ENCODE peak calls at places on chromosomes 16 and 17, in five cellular contexts. One of them, this sample, is unnamed.

GRCh38 chr17:78974635-78975591 is 4.8 kb downstream of the LGALS3BP start:
- DNase-seq in heart left ventricle: peak
- DNase-seq in tibial nerve: peak
- DNase-seq in prostate gland: peak
- DNase-seq in A549: no peak
- DNase-seq in this sample: peak

GRCh38 chr17:8608001-8608400 is 22.5 kb downstream of the MYH10 start:
- DNase-seq in A549: no peak
- DNase-seq in prostate gland: no peak
- DNase-seq in tibial nerve: no peak
- DNase-seq in heart left ventricle: no peak
- DNase-seq in this sample: no peak

GRCh38 chr17:49603238-49603637 is 27.6 kb downstream of the NXPH3 start:
- DNase-seq in prostate gland: no peak
- DNase-seq in heart left ventricle: no peak
- DNase-seq in A549: no peak
- DNase-seq in tibial nerve: no peak
- DNase-seq in this sample: no peak

GRCh38 chr16:14345512-14346115 is 274.5 kb downstream of the MRTFB start:
- DNase-seq in tibial nerve: no peak
- DNase-seq in prostate gland: no peak
- DNase-seq in heart left ventricle: no peak
- DNase-seq in A549: no peak
- DNase-seq in this sample: no peak

GRCh38 chr17:12983986-12984932 is 33.6 kb downstream of the ELAC2 start:
- DNase-seq in A549: no peak
- DNase-seq in tibial nerve: peak
- DNase-seq in prostate gland: no peak
- DNase-seq in heart left ventricle: peak
- DNase-seq in this sample: peak

GRCh38 chr17:20774472-20775135 is 195.1 kb downstream of the CDRT15L2 start:
- DNase-seq in heart left ventricle: no peak
- DNase-seq in prostate gland: no peak
- DNase-seq in A549: no peak
- DNase-seq in tibial nerve: no peak
- DNase-seq in this sample: no peak

GRCh38 chr17:80071116-80071980 is 30.0 kb upstream of the GAA start:
- DNase-seq in heart left ventricle: peak
- DNase-seq in tibial nerve: peak
- DNase-seq in prostate gland: peak
- DNase-seq in A549: no peak
- DNase-seq in this sample: peak

GRCh38 chr17:55086635-55087058 is 118.1 kb downstream of the STXBP4 start:
- DNase-seq in tibial nerve: no peak
- DNase-seq in A549: no peak
- DNase-seq in prostate gland: no peak
- DNase-seq in heart left ventricle: no peak
- DNase-seq in this sample: no peak

GRCh38 chr17:73474370-73474988 is 162.7 kb upstream of the CDC42EP4 start:
- DNase-seq in prostate gland: peak
- DNase-seq in A549: peak
- DNase-seq in heart left ventricle: peak
- DNase-seq in tibial nerve: peak
- DNase-seq in this sample: peak

GRCh38 chr17:36980281-36980761 is 31.6 kb downstream of the AATF start:
- DNase-seq in prostate gland: no peak
- DNase-seq in A549: no peak
- DNase-seq in tibial nerve: no peak
- DNase-seq in heart left ventricle: no peak
- DNase-seq in this sample: no peak

GRCh38 chr17:30477758-30478115 is 529 bp downstream of the GOSR1 start:
- DNase-seq in A549: peak
- DNase-seq in heart left ventricle: no peak
- DNase-seq in tibial nerve: no peak
- DNase-seq in prostate gland: no peak
- DNase-seq in this sample: no peak

GRCh38 chr17:20266806-20267458 is 200.4 kb downstream of the LGALS9B start:
- DNase-seq in tibial nerve: no peak
- DNase-seq in prostate gland: no peak
- DNase-seq in A549: no peak
- DNase-seq in heart left ventricle: no peak
- DNase-seq in this sample: peak

GRCh38 chr17:76492989-76493501 is 8.2 kb downstream of the RHBDF2 start:
- DNase-seq in prostate gland: no peak
- DNase-seq in A549: no peak
- DNase-seq in heart left ventricle: peak
- DNase-seq in tibial nerve: peak
- DNase-seq in this sample: no peak

GRCh38 chr16:19396555-19397011 is 21.1 kb upstream of the TMC5 start:
- DNase-seq in tibial nerve: no peak
- DNase-seq in prostate gland: peak
- DNase-seq in A549: no peak
- DNase-seq in heart left ventricle: no peak
- DNase-seq in this sample: no peak

GRCh38 chr16:84088695-84089395 is 27.9 kb downstream of the MBTPS1 start:
- DNase-seq in heart left ventricle: peak
- DNase-seq in prostate gland: no peak
- DNase-seq in A549: no peak
- DNase-seq in tibial nerve: no peak
- DNase-seq in this sample: no peak

GRCh38 chr17:35175638-35176415 is 18.4 kb downstream of the SLC35G3 start:
- DNase-seq in A549: no peak
- DNase-seq in heart left ventricle: no peak
- DNase-seq in prostate gland: no peak
- DNase-seq in tibial nerve: no peak
- DNase-seq in this sample: no peak
- TF ChIP-seq POLR2A in A549: no peak
- TF ChIP-seq POLR2A in heart left ventricle: no peak
- TF ChIP-seq POLR2A in prostate gland: no peak
- TF ChIP-seq POLR2A in tibial nerve: no peak
- TF ChIP-seq POLR2A in this sample: no peak

DNA sequence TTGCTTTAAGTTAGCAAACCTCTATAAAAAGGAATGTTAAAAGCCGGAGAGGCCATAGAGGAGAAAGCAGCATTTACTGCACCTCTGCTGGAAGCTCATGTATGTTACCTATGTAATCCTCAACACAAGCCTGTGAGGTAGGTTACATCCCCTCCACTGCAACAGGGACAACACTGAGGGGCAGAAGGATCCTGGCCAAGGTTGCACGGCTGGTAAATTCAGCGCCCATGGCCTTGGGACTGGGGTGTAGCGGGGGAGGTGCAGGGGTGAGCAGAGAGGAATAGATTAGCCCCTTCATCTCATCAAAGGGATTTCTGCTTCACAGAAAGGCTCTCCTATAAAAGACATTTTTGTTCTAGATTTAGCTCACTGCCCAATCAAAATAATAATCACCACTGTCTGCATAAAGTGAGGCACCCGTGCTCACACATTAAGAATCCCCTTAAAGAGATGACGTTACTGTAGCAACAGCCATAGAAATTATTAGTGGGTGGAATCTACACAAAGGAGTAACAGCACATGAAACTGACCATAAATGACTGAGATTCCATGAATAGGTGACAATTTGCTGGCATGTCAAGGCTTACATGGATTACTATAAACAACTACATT is 3.3 kb downstream of the ZCCHC14 start:
- DNase-seq in prostate gland: no peak
- DNase-seq in heart left ventricle: no peak
- DNase-seq in A549: no peak
- DNase-seq in tibial nerve: no peak
- DNase-seq in this sample: no peak
- H3K4me3 ChIP-seq in prostate gland: no peak
- H3K4me3 ChIP-seq in heart left ventricle: peak
- H3K4me3 ChIP-seq in A549: no peak
- H3K4me3 ChIP-seq in tibial nerve: peak
- H3K4me3 ChIP-seq in this sample: no peak

GRCh38 chr17:43369986-43370385 is 28.8 kb upstream of the ARL4D start:
- DNase-seq in prostate gland: no peak
- DNase-seq in tibial nerve: no peak
- DNase-seq in A549: no peak
- DNase-seq in heart left ventricle: no peak
- DNase-seq in this sample: peak

GRCh38 chr17:43371227-43371821 is 27.5 kb upstream of the ARL4D start:
- DNase-seq in A549: no peak
- DNase-seq in tibial nerve: no peak
- DNase-seq in prostate gland: no peak
- DNase-seq in heart left ventricle: no peak
- DNase-seq in this sample: peak

GRCh38 chr17:43368740-43369506 is 29.9 kb upstream of the ARL4D start:
- DNase-seq in tibial nerve: peak
- DNase-seq in A549: peak
- DNase-seq in prostate gland: peak
- DNase-seq in heart left ventricle: peak
- DNase-seq in this sample: peak

GRCh38 chr17:43373343-43373742 is 25.4 kb upstream of the ARL4D start:
- DNase-seq in heart left ventricle: no peak
- DNase-seq in prostate gland: no peak
- DNase-seq in tibial nerve: no peak
- DNase-seq in A549: no peak
- DNase-seq in this sample: no peak

DNA sequence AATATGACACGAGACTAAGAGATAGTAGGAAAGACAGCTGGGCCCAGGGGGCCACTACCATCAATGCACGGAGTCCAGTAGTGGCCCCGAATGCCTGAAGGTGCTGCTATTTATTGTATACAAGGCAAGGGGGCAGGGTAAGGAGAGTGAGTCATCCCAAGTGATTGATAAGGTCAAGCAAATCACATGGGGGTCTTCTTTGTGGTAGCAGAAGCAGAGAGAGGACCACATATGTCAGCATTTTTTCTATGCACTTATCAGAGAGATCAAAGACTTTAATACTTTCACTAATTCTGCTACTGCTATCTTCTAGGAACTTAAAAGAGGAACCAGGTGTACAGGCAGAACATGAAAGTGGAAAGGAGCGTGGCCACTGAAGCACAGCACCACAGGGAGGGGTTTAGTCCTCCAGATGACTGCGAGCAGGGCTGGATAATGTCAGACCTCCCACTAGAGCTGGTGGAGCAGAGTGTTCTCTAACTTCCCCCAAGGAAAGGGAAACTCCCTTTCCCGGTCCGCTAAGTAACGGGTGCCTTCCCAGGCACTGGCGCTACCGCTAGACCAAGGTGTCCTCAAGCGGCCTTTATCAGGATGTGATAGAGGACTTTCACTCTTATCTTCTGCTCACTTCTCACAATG is 26.4 kb upstream of the ARL4D start:
- DNase-seq in prostate gland: no peak
- DNase-seq in heart left ventricle: peak
- DNase-seq in A549: no peak
- DNase-seq in tibial nerve: no peak
- DNase-seq in this sample: peak
- H3K27ac ChIP-seq in prostate gland: no peak
- H3K27ac ChIP-seq in heart left ventricle: peak
- H3K27ac ChIP-seq in A549: no peak
- H3K27ac ChIP-seq in tibial nerve: no peak
- H3K27ac ChIP-seq in this sample: peak

GRCh38 chr16:56617212-56618085 is 8.1 kb upstream of the MT1E start:
- DNase-seq in prostate gland: peak
- DNase-seq in heart left ventricle: peak
- DNase-seq in A549: no peak
- DNase-seq in tibial nerve: no peak
- DNase-seq in this sample: peak
- TF ChIP-seq POLR2A in prostate gland: peak
- TF ChIP-seq POLR2A in heart left ventricle: peak
- TF ChIP-seq POLR2A in A549: no peak
- TF ChIP-seq POLR2A in tibial nerve: peak
- TF ChIP-seq POLR2A in this sample: no peak

GRCh38 chr17:16283705-16284104 is 66.7 kb downstream of the PIGL start:
- DNase-seq in A549: no peak
- DNase-seq in heart left ventricle: no peak
- DNase-seq in prostate gland: no peak
- DNase-seq in tibial nerve: no peak
- DNase-seq in this sample: no peak

GRCh38 chr17:16286009-16286946 is 67.0 kb downstream of the CENPV start:
- DNase-seq in A549: peak
- DNase-seq in tibial nerve: peak
- DNase-seq in prostate gland: peak
- DNase-seq in heart left ventricle: peak
- DNase-seq in this sample: peak

GRCh38 chr17:16287563-16288027 is 65.7 kb downstream of the CENPV start:
- DNase-seq in heart left ventricle: no peak
- DNase-seq in tibial nerve: peak
- DNase-seq in A549: no peak
- DNase-seq in prostate gland: no peak
- DNase-seq in this sample: no peak

GRCh38 chr17:16286947-16287562 is 66.2 kb downstream of the CENPV start:
- DNase-seq in A549: no peak
- DNase-seq in heart left ventricle: peak
- DNase-seq in tibial nerve: peak
- DNase-seq in prostate gland: no peak
- DNase-seq in this sample: peak

DNA sequence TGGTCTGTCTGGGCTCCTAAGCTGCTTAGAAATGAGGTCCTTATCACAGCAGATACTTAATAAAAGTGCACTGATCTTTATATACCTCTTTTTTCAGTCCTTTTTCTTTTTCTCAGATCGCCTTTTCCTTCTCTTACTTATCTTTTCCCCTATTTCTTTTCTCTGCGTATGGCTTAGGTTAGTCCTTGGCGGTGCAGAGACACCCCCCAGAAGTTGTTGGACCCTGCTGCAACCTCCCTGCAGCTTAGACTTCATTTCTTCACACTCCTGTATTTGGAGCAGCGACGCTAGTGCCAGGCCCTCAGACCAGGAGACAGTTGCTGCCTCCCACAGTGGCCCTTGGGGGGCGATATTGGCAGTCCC is 67.6 kb downstream of the CENPV start:
- DNase-seq in tibial nerve: no peak
- DNase-seq in A549: no peak
- DNase-seq in heart left ventricle: no peak
- DNase-seq in prostate gland: no peak
- DNase-seq in this sample: no peak
- H3K4me3 ChIP-seq in tibial nerve: peak
- H3K4me3 ChIP-seq in A549: no peak
- H3K4me3 ChIP-seq in heart left ventricle: peak
- H3K4me3 ChIP-seq in prostate gland: no peak
- H3K4me3 ChIP-seq in this sample: peak

GRCh38 chr16:57060323-57061083 is 31.9 kb upstream of the CPNE2 start:
- DNase-seq in tibial nerve: no peak
- DNase-seq in heart left ventricle: no peak
- DNase-seq in prostate gland: no peak
- DNase-seq in A549: no peak
- DNase-seq in this sample: no peak
- H3K27ac ChIP-seq in tibial nerve: peak
- H3K27ac ChIP-seq in heart left ventricle: peak
- H3K27ac ChIP-seq in prostate gland: peak
- H3K27ac ChIP-seq in A549: no peak
- H3K27ac ChIP-seq in this sample: peak

GRCh38 chr16:1701216-1701878 is 4.6 kb upstream of the MAPK8IP3 start:
- DNase-seq in tibial nerve: no peak
- DNase-seq in heart left ventricle: no peak
- DNase-seq in A549: no peak
- DNase-seq in prostate gland: no peak
- DNase-seq in this sample: no peak
- TF ChIP-seq POLR2A in tibial nerve: no peak
- TF ChIP-seq POLR2A in heart left ventricle: no peak
- TF ChIP-seq POLR2A in A549: no peak
- TF ChIP-seq POLR2A in prostate gland: no peak
- TF ChIP-seq POLR2A in this sample: no peak